ENCODE peak calls at places on chromosomes 16 and 17, in six cellular contexts. One of them, this sample, is unnamed.
A peak's percentile ranks its signal among the peaks of the same experiment; 100 is the strongest.

GRCh38 chr17:10295728-10296343 is 77.0 kb downstream of the MYH13 start:
- DNase-seq in T-helper 17 cell: no peak
- DNase-seq in T-cell: peak; percentile 12
- DNase-seq in stimulated activated CD4-positive, alpha-beta T cell treated with anti-CD3 and anti-CD28 coated beads, TNF-alpha, amount 100 ng/mL, for 4 hours: no peak
- DNase-seq in activated effector memory CD4-positive, alpha-beta T cell treated with Interleukin-2 at 50 U/mL for 16 hours: no peak
- DNase-seq in AG04449: no peak
- DNase-seq in this sample: peak; percentile 31

GRCh38 chr17:67221062-67221998 is 23.7 kb downstream of the HELZ start:
- DNase-seq in T-cell: peak; percentile 42
- DNase-seq in T-helper 17 cell: peak; percentile 17
- DNase-seq in activated effector memory CD4-positive, alpha-beta T cell treated with Interleukin-2 at 50 U/mL for 16 hours: no peak
- DNase-seq in AG04449: no peak
- DNase-seq in stimulated activated CD4-positive, alpha-beta T cell treated with anti-CD3 and anti-CD28 coated beads, TNF-alpha, amount 100 ng/mL, for 4 hours: no peak
- DNase-seq in this sample: no peak

GRCh38 chr17:73934696-73935095 is 268.8 kb upstream of the RPL38 start:
- DNase-seq in AG04449: no peak
- DNase-seq in T-helper 17 cell: no peak
- DNase-seq in T-cell: no peak
- DNase-seq in stimulated activated CD4-positive, alpha-beta T cell treated with anti-CD3 and anti-CD28 coated beads, TNF-alpha, amount 100 ng/mL, for 4 hours: no peak
- DNase-seq in activated effector memory CD4-positive, alpha-beta T cell treated with Interleukin-2 at 50 U/mL for 16 hours: no peak
- DNase-seq in this sample: no peak

GRCh38 chr17:82396601-82397435 is 21.3 kb upstream of the HEXD start:
- DNase-seq in activated effector memory CD4-positive, alpha-beta T cell treated with Interleukin-2 at 50 U/mL for 16 hours: no peak
- DNase-seq in AG04449: peak; percentile 90
- DNase-seq in T-helper 17 cell: no peak
- DNase-seq in stimulated activated CD4-positive, alpha-beta T cell treated with anti-CD3 and anti-CD28 coated beads, TNF-alpha, amount 100 ng/mL, for 4 hours: no peak
- DNase-seq in T-cell: no peak
- DNase-seq in this sample: peak; percentile 98

GRCh38 chr16:89847056-89847929 is 19.0 kb downstream of the SPIRE2 start:
- DNase-seq in activated effector memory CD4-positive, alpha-beta T cell treated with Interleukin-2 at 50 U/mL for 16 hours: no peak
- DNase-seq in T-cell: no peak
- DNase-seq in T-helper 17 cell: no peak
- DNase-seq in AG04449: no peak
- DNase-seq in stimulated activated CD4-positive, alpha-beta T cell treated with anti-CD3 and anti-CD28 coated beads, TNF-alpha, amount 100 ng/mL, for 4 hours: no peak
- DNase-seq in this sample: no peak

GRCh38 chr17:65794572-65794971 is 233.1 kb upstream of the AXIN2 start:
- DNase-seq in stimulated activated CD4-positive, alpha-beta T cell treated with anti-CD3 and anti-CD28 coated beads, TNF-alpha, amount 100 ng/mL, for 4 hours: no peak
- DNase-seq in activated effector memory CD4-positive, alpha-beta T cell treated with Interleukin-2 at 50 U/mL for 16 hours: no peak
- DNase-seq in AG04449: no peak
- DNase-seq in T-cell: no peak
- DNase-seq in T-helper 17 cell: no peak
- DNase-seq in this sample: no peak

GRCh38 chr17:81365601-81366585 is 29.4 kb upstream of the BAHCC1 start:
- DNase-seq in T-cell: no peak
- DNase-seq in stimulated activated CD4-positive, alpha-beta T cell treated with anti-CD3 and anti-CD28 coated beads, TNF-alpha, amount 100 ng/mL, for 4 hours: no peak
- DNase-seq in activated effector memory CD4-positive, alpha-beta T cell treated with Interleukin-2 at 50 U/mL for 16 hours: no peak
- DNase-seq in AG04449: no peak
- DNase-seq in T-helper 17 cell: no peak
- DNase-seq in this sample: no peak

GRCh38 chr16:28098959-28099945 is 35.7 kb upstream of the GSG1L start:
- DNase-seq in stimulated activated CD4-positive, alpha-beta T cell treated with anti-CD3 and anti-CD28 coated beads, TNF-alpha, amount 100 ng/mL, for 4 hours: no peak
- DNase-seq in activated effector memory CD4-positive, alpha-beta T cell treated with Interleukin-2 at 50 U/mL for 16 hours: no peak
- DNase-seq in AG04449: no peak
- DNase-seq in T-cell: no peak
- DNase-seq in T-helper 17 cell: no peak
- DNase-seq in this sample: no peak

GRCh38 chr16:69110406-69110805 is 5.0 kb downstream of the HAS3 start:
- DNase-seq in stimulated activated CD4-positive, alpha-beta T cell treated with anti-CD3 and anti-CD28 coated beads, TNF-alpha, amount 100 ng/mL, for 4 hours: no peak
- DNase-seq in T-cell: no peak
- DNase-seq in activated effector memory CD4-positive, alpha-beta T cell treated with Interleukin-2 at 50 U/mL for 16 hours: no peak
- DNase-seq in T-helper 17 cell: no peak
- DNase-seq in AG04449: no peak
- DNase-seq in this sample: no peak

GRCh38 chr16:47037396-47037745 is 63.9 kb upstream of the DNAJA2 start:
- DNase-seq in T-cell: peak; percentile 27
- DNase-seq in stimulated activated CD4-positive, alpha-beta T cell treated with anti-CD3 and anti-CD28 coated beads, TNF-alpha, amount 100 ng/mL, for 4 hours: no peak
- DNase-seq in T-helper 17 cell: peak; percentile 11
- DNase-seq in activated effector memory CD4-positive, alpha-beta T cell treated with Interleukin-2 at 50 U/mL for 16 hours: no peak
- DNase-seq in AG04449: no peak
- DNase-seq in this sample: no peak

GRCh38 chr16:68493412-68494070 is 45.2 kb upstream of the SMPD3 start:
- DNase-seq in AG04449: no peak
- DNase-seq in stimulated activated CD4-positive, alpha-beta T cell treated with anti-CD3 and anti-CD28 coated beads, TNF-alpha, amount 100 ng/mL, for 4 hours: no peak
- DNase-seq in activated effector memory CD4-positive, alpha-beta T cell treated with Interleukin-2 at 50 U/mL for 16 hours: no peak
- DNase-seq in T-helper 17 cell: no peak
- DNase-seq in T-cell: no peak
- DNase-seq in this sample: no peak

GRCh38 chr16:2767140-2767731 is 9.8 kb downstream of the ELOB start:
- DNase-seq in AG04449: no peak
- DNase-seq in stimulated activated CD4-positive, alpha-beta T cell treated with anti-CD3 and anti-CD28 coated beads, TNF-alpha, amount 100 ng/mL, for 4 hours: no peak
- DNase-seq in T-cell: no peak
- DNase-seq in T-helper 17 cell: no peak
- DNase-seq in activated effector memory CD4-positive, alpha-beta T cell treated with Interleukin-2 at 50 U/mL for 16 hours: no peak
- DNase-seq in this sample: no peak

GRCh38 chr17:65956814-65957213 is 235.1 kb downstream of the CEP112 start:
- DNase-seq in T-helper 17 cell: no peak
- DNase-seq in AG04449: no peak
- DNase-seq in activated effector memory CD4-positive, alpha-beta T cell treated with Interleukin-2 at 50 U/mL for 16 hours: no peak
- DNase-seq in T-cell: no peak
- DNase-seq in stimulated activated CD4-positive, alpha-beta T cell treated with anti-CD3 and anti-CD28 coated beads, TNF-alpha, amount 100 ng/mL, for 4 hours: no peak
- DNase-seq in this sample: no peak

GRCh38 chr17:41967141-41967920 is 736 bp downstream of the CNP start:
- DNase-seq in stimulated activated CD4-positive, alpha-beta T cell treated with anti-CD3 and anti-CD28 coated beads, TNF-alpha, amount 100 ng/mL, for 4 hours: peak; percentile 15
- DNase-seq in T-helper 17 cell: no peak
- DNase-seq in AG04449: no peak
- DNase-seq in activated effector memory CD4-positive, alpha-beta T cell treated with Interleukin-2 at 50 U/mL for 16 hours: no peak
- DNase-seq in T-cell: no peak
- DNase-seq in this sample: no peak

GRCh38 chr16:1771072-1771863 is at the start of gene NME3:
- DNase-seq in T-cell: peak; percentile 68
- DNase-seq in stimulated activated CD4-positive, alpha-beta T cell treated with anti-CD3 and anti-CD28 coated beads, TNF-alpha, amount 100 ng/mL, for 4 hours: peak; percentile 65
- DNase-seq in AG04449: no peak
- DNase-seq in activated effector memory CD4-positive, alpha-beta T cell treated with Interleukin-2 at 50 U/mL for 16 hours: peak; percentile 73
- DNase-seq in T-helper 17 cell: peak; percentile 67
- DNase-seq in this sample: no peak

GRCh38 chr17:69757794-69758430 is 317.1 kb upstream of the KCNJ16 start:
- DNase-seq in T-cell: no peak
- DNase-seq in activated effector memory CD4-positive, alpha-beta T cell treated with Interleukin-2 at 50 U/mL for 16 hours: no peak
- DNase-seq in stimulated activated CD4-positive, alpha-beta T cell treated with anti-CD3 and anti-CD28 coated beads, TNF-alpha, amount 100 ng/mL, for 4 hours: no peak
- DNase-seq in AG04449: peak; percentile 36
- DNase-seq in T-helper 17 cell: no peak
- DNase-seq in this sample: peak; percentile 93

GRCh38 chr17:65855675-65856074 is 294.2 kb upstream of the AXIN2 start:
- DNase-seq in stimulated activated CD4-positive, alpha-beta T cell treated with anti-CD3 and anti-CD28 coated beads, TNF-alpha, amount 100 ng/mL, for 4 hours: no peak
- DNase-seq in T-helper 17 cell: no peak
- DNase-seq in activated effector memory CD4-positive, alpha-beta T cell treated with Interleukin-2 at 50 U/mL for 16 hours: no peak
- DNase-seq in T-cell: no peak
- DNase-seq in AG04449: no peak
- DNase-seq in this sample: no peak

GRCh38 chr17:41393294-41393693 is 4.1 kb downstream of the KRT31 start:
- DNase-seq in AG04449: no peak
- DNase-seq in stimulated activated CD4-positive, alpha-beta T cell treated with anti-CD3 and anti-CD28 coated beads, TNF-alpha, amount 100 ng/mL, for 4 hours: no peak
- DNase-seq in T-cell: no peak
- DNase-seq in T-helper 17 cell: no peak
- DNase-seq in activated effector memory CD4-positive, alpha-beta T cell treated with Interleukin-2 at 50 U/mL for 16 hours: no peak
- DNase-seq in this sample: no peak

GRCh38 chr17:57874434-57875108 is 24.7 kb upstream of the MRPS23 start:
- DNase-seq in activated effector memory CD4-positive, alpha-beta T cell treated with Interleukin-2 at 50 U/mL for 16 hours: no peak
- DNase-seq in AG04449: peak; percentile 80
- DNase-seq in stimulated activated CD4-positive, alpha-beta T cell treated with anti-CD3 and anti-CD28 coated beads, TNF-alpha, amount 100 ng/mL, for 4 hours: no peak
- DNase-seq in T-helper 17 cell: no peak
- DNase-seq in T-cell: no peak
- DNase-seq in this sample: no peak

GRCh38 chr17:57955183-57955952 is at the start of gene CUEDC1:
- DNase-seq in activated effector memory CD4-positive, alpha-beta T cell treated with Interleukin-2 at 50 U/mL for 16 hours: peak; percentile 49
- DNase-seq in AG04449: no peak
- DNase-seq in T-cell: peak; percentile 55
- DNase-seq in T-helper 17 cell: peak; percentile 65
- DNase-seq in stimulated activated CD4-positive, alpha-beta T cell treated with anti-CD3 and anti-CD28 coated beads, TNF-alpha, amount 100 ng/mL, for 4 hours: peak; percentile 43
- DNase-seq in this sample: no peak

GRCh38 chr17:79679631-79680340 is 51.0 kb upstream of the ENPP7 start:
- DNase-seq in T-cell: no peak
- DNase-seq in T-helper 17 cell: no peak
- DNase-seq in AG04449: no peak
- DNase-seq in activated effector memory CD4-positive, alpha-beta T cell treated with Interleukin-2 at 50 U/mL for 16 hours: no peak
- DNase-seq in stimulated activated CD4-positive, alpha-beta T cell treated with anti-CD3 and anti-CD28 coated beads, TNF-alpha, amount 100 ng/mL, for 4 hours: no peak
- DNase-seq in this sample: no peak

GRCh38 chr17:72173475-72174116 is 52.8 kb downstream of the SOX9 start:
- DNase-seq in T-helper 17 cell: no peak
- DNase-seq in T-cell: no peak
- DNase-seq in AG04449: no peak
- DNase-seq in stimulated activated CD4-positive, alpha-beta T cell treated with anti-CD3 and anti-CD28 coated beads, TNF-alpha, amount 100 ng/mL, for 4 hours: no peak
- DNase-seq in activated effector memory CD4-positive, alpha-beta T cell treated with Interleukin-2 at 50 U/mL for 16 hours: no peak
- DNase-seq in this sample: no peak

GRCh38 chr17:78844301-78845005 is 3.8 kb upstream of the USP36 start:
- DNase-seq in AG04449: no peak
- DNase-seq in activated effector memory CD4-positive, alpha-beta T cell treated with Interleukin-2 at 50 U/mL for 16 hours: no peak
- DNase-seq in stimulated activated CD4-positive, alpha-beta T cell treated with anti-CD3 and anti-CD28 coated beads, TNF-alpha, amount 100 ng/mL, for 4 hours: no peak
- DNase-seq in T-helper 17 cell: no peak
- DNase-seq in T-cell: no peak
- DNase-seq in this sample: no peak

GRCh38 chr17:73953206-73954033 is 250.1 kb upstream of the RPL38 start:
- DNase-seq in stimulated activated CD4-positive, alpha-beta T cell treated with anti-CD3 and anti-CD28 coated beads, TNF-alpha, amount 100 ng/mL, for 4 hours: no peak
- DNase-seq in AG04449: no peak
- DNase-seq in activated effector memory CD4-positive, alpha-beta T cell treated with Interleukin-2 at 50 U/mL for 16 hours: no peak
- DNase-seq in T-cell: no peak
- DNase-seq in T-helper 17 cell: no peak
- DNase-seq in this sample: no peak

GRCh38 chr17:66547170-66547865 is 244.9 kb downstream of the PRKCA start:
- DNase-seq in stimulated activated CD4-positive, alpha-beta T cell treated with anti-CD3 and anti-CD28 coated beads, TNF-alpha, amount 100 ng/mL, for 4 hours: no peak
- DNase-seq in AG04449: no peak
- DNase-seq in T-cell: no peak
- DNase-seq in T-helper 17 cell: no peak
- DNase-seq in activated effector memory CD4-positive, alpha-beta T cell treated with Interleukin-2 at 50 U/mL for 16 hours: no peak
- DNase-seq in this sample: no peak

GRCh38 chr16:81624718-81625543 is 154.2 kb upstream of the PLCG2 start:
- DNase-seq in activated effector memory CD4-positive, alpha-beta T cell treated with Interleukin-2 at 50 U/mL for 16 hours: no peak
- DNase-seq in AG04449: no peak
- DNase-seq in T-cell: no peak
- DNase-seq in stimulated activated CD4-positive, alpha-beta T cell treated with anti-CD3 and anti-CD28 coated beads, TNF-alpha, amount 100 ng/mL, for 4 hours: no peak
- DNase-seq in T-helper 17 cell: no peak
- DNase-seq in this sample: no peak

GRCh38 chr17:65359016-65359415 is 202.4 kb downstream of the AXIN2 start:
- DNase-seq in stimulated activated CD4-positive, alpha-beta T cell treated with anti-CD3 and anti-CD28 coated beads, TNF-alpha, amount 100 ng/mL, for 4 hours: no peak
- DNase-seq in T-cell: no peak
- DNase-seq in AG04449: peak; percentile 21
- DNase-seq in T-helper 17 cell: no peak
- DNase-seq in activated effector memory CD4-positive, alpha-beta T cell treated with Interleukin-2 at 50 U/mL for 16 hours: no peak
- DNase-seq in this sample: peak; percentile 62

GRCh38 chr16:9808210-9808609 is 374.0 kb downstream of the GRIN2A start:
- DNase-seq in activated effector memory CD4-positive, alpha-beta T cell treated with Interleukin-2 at 50 U/mL for 16 hours: no peak
- DNase-seq in stimulated activated CD4-positive, alpha-beta T cell treated with anti-CD3 and anti-CD28 coated beads, TNF-alpha, amount 100 ng/mL, for 4 hours: no peak
- DNase-seq in T-helper 17 cell: no peak
- DNase-seq in T-cell: no peak
- DNase-seq in AG04449: no peak
- DNase-seq in this sample: no peak

GRCh38 chr16:89085755-89086154 is 7.9 kb upstream of the ACSF3 start:
- DNase-seq in activated effector memory CD4-positive, alpha-beta T cell treated with Interleukin-2 at 50 U/mL for 16 hours: no peak
- DNase-seq in T-cell: no peak
- DNase-seq in stimulated activated CD4-positive, alpha-beta T cell treated with anti-CD3 and anti-CD28 coated beads, TNF-alpha, amount 100 ng/mL, for 4 hours: no peak
- DNase-seq in T-helper 17 cell: no peak
- DNase-seq in AG04449: no peak
- DNase-seq in this sample: no peak

GRCh38 chr16:17277981-17278381 is 192.8 kb downstream of the XYLT1 start:
- DNase-seq in T-cell: no peak
- DNase-seq in stimulated activated CD4-positive, alpha-beta T cell treated with anti-CD3 and anti-CD28 coated beads, TNF-alpha, amount 100 ng/mL, for 4 hours: no peak
- DNase-seq in T-helper 17 cell: no peak
- DNase-seq in activated effector memory CD4-positive, alpha-beta T cell treated with Interleukin-2 at 50 U/mL for 16 hours: no peak
- DNase-seq in AG04449: no peak
- DNase-seq in this sample: no peak

GRCh38 chr17:15411556-15412198 is 55.7 kb downstream of the CDRT4 start:
- DNase-seq in T-cell: no peak
- DNase-seq in AG04449: no peak
- DNase-seq in stimulated activated CD4-positive, alpha-beta T cell treated with anti-CD3 and anti-CD28 coated beads, TNF-alpha, amount 100 ng/mL, for 4 hours: no peak
- DNase-seq in activated effector memory CD4-positive, alpha-beta T cell treated with Interleukin-2 at 50 U/mL for 16 hours: no peak
- DNase-seq in T-helper 17 cell: no peak
- DNase-seq in this sample: no peak

GRCh38 chr17:74631468-74632195 is 8.1 kb upstream of the CD300E start:
- DNase-seq in stimulated activated CD4-positive, alpha-beta T cell treated with anti-CD3 and anti-CD28 coated beads, TNF-alpha, amount 100 ng/mL, for 4 hours: no peak
- DNase-seq in T-helper 17 cell: no peak
- DNase-seq in T-cell: no peak
- DNase-seq in activated effector memory CD4-positive, alpha-beta T cell treated with Interleukin-2 at 50 U/mL for 16 hours: no peak
- DNase-seq in AG04449: no peak
- DNase-seq in this sample: peak; percentile 39